ENCODE peak calls at places on chromosomes 2 and 18, in seven cellular contexts. C is COR-L47, Y is A549, L is stomach, Q is RPMI7951, T is NCI-H2029 treated with DMSO at 0.1 percent for 48 hours, K is GM04504. V is an unnamed sample.

GRCh38 chr2:232333361-232334135 is 45.0 kb upstream of the ALPP start:
- DNase-seq in L (no peak), K (no peak), Q (no peak), C (no peak), Y (peak; percentile 33), T (no peak), V (no peak)

GRCh38 chr2:229257980-229258379 is 13.1 kb downstream of the PID1 start:
- DNase-seq in L (no peak), T (no peak), Q (no peak), Y (no peak), K (no peak), C (no peak), V (no peak)

GRCh38 chr18:13462686-13463085 is 244.1 kb downstream of the LDLRAD4 start:
- DNase-seq in C (no peak), K (no peak), T (no peak), Y (no peak), Q (no peak), L (no peak), V (no peak)

GRCh38 chr2:26811791-26812454 is 26.1 kb downstream of the CENPA start:
- DNase-seq in K (no peak), Q (no peak), T (no peak), Y (no peak), L (no peak), C (no peak), V (no peak)

GRCh38 chr2:21372654-21373053 is 248.9 kb downstream of the TDRD15 start:
- DNase-seq in T (no peak), L (no peak), K (no peak), C (no peak), Q (no peak), Y (peak; percentile 37), V (no peak)

GRCh38 chr2:57987835-57988573 is 58.6 kb upstream of the VRK2 start:
- DNase-seq in Y (no peak), C (no peak), Q (no peak), L (no peak), T (no peak), K (no peak), V (no peak)

GRCh38 chr18:12391487-12392136 is 14.6 kb upstream of the AFG3L2 start:
- DNase-seq in T (peak; percentile 24), Q (peak; percentile 54), Y (peak; percentile 53), C (peak; percentile 81), K (no peak), L (peak; percentile 61), V (peak; percentile 63)

GRCh38 chr2:173171924-173172643 is 96.4 kb downstream of the MAP3K20 start:
- DNase-seq in K (no peak), Y (peak; percentile 50), Q (no peak), T (no peak), L (no peak), C (no peak), V (no peak)

GRCh38 chr2:170974304-170974993 is 45.4 kb downstream of the GORASP2 start:
- DNase-seq in L (peak; percentile 31), T (no peak), C (no peak), Y (no peak), Q (peak; percentile 61), K (no peak), V (no peak)

GRCh38 chr2:18362696-18363095 is 197.8 kb downstream of the RDH14 start:
- DNase-seq in Y (no peak), C (no peak), K (no peak), L (no peak), Q (peak; percentile 49), T (no peak), V (no peak)

GRCh38 chr2:67716895-67717294 is 319.8 kb downstream of the ETAA1 start:
- DNase-seq in L (no peak), C (no peak), Q (no peak), T (no peak), K (no peak), Y (no peak), V (no peak)

GRCh38 chr2:72026819-72027425 is 120.7 kb downstream of the CYP26B1 start:
- DNase-seq in C (no peak), L (no peak), Y (no peak), Q (peak; percentile 46), T (no peak), K (no peak), V (no peak)

GRCh38 chr2:133810559-133810958 is 242.3 kb upstream of the NCKAP5 start:
- DNase-seq in L (no peak), T (no peak), Q (no peak), K (no peak), Y (no peak), C (no peak), V (no peak)

GRCh38 chr2:159755788-159756187 is 42.2 kb downstream of the CD302 start:
- DNase-seq in C (no peak), K (no peak), L (no peak), Q (peak; percentile 73), T (no peak), Y (peak; percentile 51), V (no peak)

GRCh38 chr2:238039985-238040384 is 20.8 kb upstream of the SCLY start:
- DNase-seq in Y (no peak), C (no peak), K (no peak), T (no peak), Q (no peak), L (no peak), V (no peak)

GRCh38 chr18:51513525-51513924 is 316.0 kb upstream of the MEX3C start:
- DNase-seq in K (no peak), Q (no peak), T (no peak), L (no peak), C (no peak), Y (peak; percentile 48), V (no peak)

GRCh38 chr2:230788554-230789175 is 76.0 kb downstream of the CAB39 start:
- DNase-seq in Y (no peak), C (no peak), T (no peak), K (no peak), Q (no peak), L (no peak), V (no peak)

GRCh38 chr2:23486676-23487075 is 101.7 kb downstream of the KLHL29 start:
- DNase-seq in Q (peak; percentile 39), Y (no peak), C (no peak), K (no peak), L (no peak), T (no peak), V (no peak)

GRCh38 chr2:166127217-166128155 is at the start of gene SCN1A:
- DNase-seq in T (peak; percentile 66), K (no peak), L (no peak), Q (peak; percentile 43), C (peak; percentile 76), Y (peak; percentile 43), V (peak; percentile 32)